ENCODE peak calls at places on chromosomes 12 and 14, in nine cellular contexts. H is cardiac fibroblast; A is esophagus muscularis mucosa; S is AG04450; X is choroid plexus epithelial cell; U is GM23338; K is epithelial cell of esophagus; W is CD4-positive, alpha-beta T cell; F is progenitor cell of endocrine pancreas. D is an unnamed sample.

GRCh38 chr12:62744551-62744950 is 190.4 kb downstream of the PPM1H start:
- DNase-seq in X (no peak), W (no peak), A (no peak), K (no peak), U (no peak), F (no peak), S (no peak), H (peak; percentile 63), D (no peak)

GRCh38 chr12:72110814-72111615 is 161.2 kb upstream of the TRHDE start:
- DNase-seq in F (no peak), K (no peak), X (no peak), U (no peak), A (no peak), W (no peak), S (no peak), H (no peak), D (no peak)

GRCh38 chr12:130764475-130765185 is 48.5 kb upstream of the RIMBP2 start:
- DNase-seq in X (peak; percentile 22), U (no peak), W (no peak), A (no peak), F (no peak), K (peak; percentile 51), H (peak; percentile 61), S (no peak), D (peak; percentile 42)

GRCh38 chr14:37598973-37599526 is 3.6 kb downstream of the TTC6 start:
- DNase-seq in K (no peak), F (no peak), S (no peak), A (no peak), X (no peak), W (no peak), U (no peak), H (no peak), D (no peak)

GRCh38 chr12:132278421-132279183 is 50.8 kb downstream of the GALNT9 start:
- DNase-seq in U (no peak), X (no peak), S (no peak), A (no peak), W (no peak), F (no peak), K (no peak), H (no peak), D (no peak)

GRCh38 chr14:91774138-91775096 is 42.5 kb upstream of the CATSPERB start:
- DNase-seq in H (no peak), S (no peak), U (no peak), F (no peak), W (no peak), X (no peak), K (no peak), A (no peak), D (no peak)

GRCh38 chr12:74794522-74794921 is 256.9 kb downstream of the ATXN7L3B start:
- DNase-seq in F (no peak), W (no peak), H (no peak), S (no peak), X (peak; percentile 46), A (no peak), U (no peak), K (peak; percentile 5), D (no peak)

GRCh38 chr12:57127710-57128518 is at the start of gene LRP1:
- DNase-seq in K (peak; percentile 84), S (no peak), U (peak; percentile 86), H (peak; percentile 86), A (peak; percentile 97), W (peak; percentile 64), F (peak; percentile 67), X (peak; percentile 86), D (peak; percentile 85)

GRCh38 chr14:92135269-92135668 is 13.5 kb downstream of the CPSF2 start:
- DNase-seq in U (peak; percentile 11), X (peak; percentile 77), K (peak; percentile 47), S (no peak), A (no peak), F (no peak), H (peak; percentile 63), W (no peak), D (peak; percentile 69)

GRCh38 chr14:44657688-44658388 is 150.8 kb upstream of the FSCB start:
- DNase-seq in U (peak; percentile 63), X (peak; percentile 1), K (peak; percentile 5), A (no peak), S (no peak), F (no peak), W (no peak), H (peak; percentile 33), D (peak; percentile 74)

GRCh38 chr12:69682136-69682755 is 16.9 kb downstream of the BEST3 start:
- DNase-seq in U (no peak), X (no peak), K (no peak), F (no peak), S (no peak), W (no peak), H (no peak), A (no peak), D (no peak)

GRCh38 chr12:51636581-51636980 is 45.5 kb downstream of the SCN8A start:
- DNase-seq in K (peak; percentile 79), A (no peak), U (no peak), W (no peak), X (no peak), S (no peak), H (peak; percentile 58), F (no peak), D (peak; percentile 41)

GRCh38 chr12:7609051-7609450 is 56.7 kb downstream of the APOBEC1 start:
- DNase-seq in U (no peak), X (no peak), H (no peak), A (no peak), F (no peak), K (no peak), S (no peak), W (no peak), D (no peak)

GRCh38 chr12:2248087-2248900 is 195.5 kb downstream of the CACNA1C start:
- DNase-seq in A (no peak), F (no peak), X (peak; percentile 61), K (no peak), S (peak; percentile 71), W (no peak), H (peak; percentile 25), U (no peak), D (no peak)

GRCh38 chr12:106118-106561 is 39.6 kb downstream of the IQSEC3 start:
- DNase-seq in H (peak; percentile 32), A (no peak), F (no peak), K (no peak), S (no peak), X (no peak), W (no peak), U (peak; percentile 77), D (no peak)
- TF ChIP-seq CTCF in H (no peak), A (no peak), F (peak; percentile 36), K (no peak), S (no peak), X (peak; percentile 6), W (no peak), U (peak; percentile 19), D (no peak)

GRCh38 chr12:107990325-107990724 is 138.8 kb upstream of the WSCD2 start:
- DNase-seq in A (peak; percentile 74), X (peak; percentile 36), H (peak; percentile 7), S (no peak), F (peak; percentile 30), W (peak; percentile 11), U (peak; percentile 91), K (peak; percentile 45), D (peak; percentile 16)
- TF ChIP-seq CTCF in A (peak; percentile 31), X (peak; percentile 56), H (no peak), S (peak; percentile 25), F (peak; percentile 79), W (peak; percentile 26), U (peak; percentile 88), K (peak; percentile 23), D (peak; percentile 27)

DNA sequence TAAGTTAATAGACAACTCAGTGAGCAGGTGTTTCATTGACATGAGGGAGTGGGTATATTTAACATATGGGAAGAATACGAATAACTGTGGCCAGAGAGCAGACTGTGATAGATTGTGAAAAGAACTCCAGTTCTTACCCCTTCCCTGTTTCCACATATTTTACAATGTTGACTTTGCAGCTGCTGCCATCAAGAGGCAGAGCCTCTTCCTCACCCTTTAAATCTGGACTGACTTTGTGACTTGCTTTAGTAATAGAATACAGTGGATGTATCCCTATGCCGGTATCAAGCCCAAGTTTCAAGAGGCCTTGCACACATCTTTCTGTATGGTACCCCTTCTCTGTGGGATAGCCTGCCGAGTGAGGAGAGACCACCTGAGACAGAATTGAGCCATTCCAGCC is 356.7 kb downstream of the ETNK1 start:
- DNase-seq in H (peak; percentile 64), U (peak; percentile 27), W (no peak), S (no peak), F (no peak), A (no peak), K (peak; percentile 58), X (peak; percentile 74), D (peak; percentile 34)
- TF ChIP-seq CTCF in H (no peak), U (peak; percentile 52), W (no peak), S (peak; percentile 16), F (no peak), A (no peak), K (peak; percentile 45), X (peak; percentile 61), D (peak; percentile 11)

GRCh38 chr12:53046655-53047220 is 3.1 kb upstream of the TNS2 start:
- DNase-seq in W (peak; percentile 24), S (peak; percentile 72), U (peak; percentile 79), H (peak; percentile 83), K (peak; percentile 59), X (peak; percentile 88), F (no peak), A (peak; percentile 98), D (peak; percentile 89)

GRCh38 chr12:53049582-53050318 is at the start of gene TNS2:
- DNase-seq in U (peak; percentile 82), F (no peak), S (no peak), X (peak; percentile 62), H (peak; percentile 67), K (peak; percentile 39), W (no peak), A (peak; percentile 96), D (peak; percentile 81)

GRCh38 chr12:53047221-53048032 is 2.4 kb upstream of the TNS2 start:
- DNase-seq in X (peak; percentile 84), F (peak; percentile 79), S (no peak), H (peak; percentile 72), W (peak; percentile 45), U (peak; percentile 86), A (peak; percentile 96), K (peak; percentile 51), D (peak; percentile 80)

GRCh38 chr12:53048780-53049401 is 974 bp upstream of the TNS2 start:
- DNase-seq in W (no peak), A (peak; percentile 95), H (peak; percentile 74), F (no peak), K (no peak), S (no peak), X (peak; percentile 79), U (peak; percentile 88), D (peak; percentile 85)

GRCh38 chr12:53048033-53048779 is 1.7 kb upstream of the TNS2 start:
- DNase-seq in A (no peak), U (peak; percentile 47), H (peak; percentile 29), X (no peak), K (peak; percentile 19), W (no peak), S (no peak), F (no peak), D (no peak)
- TF ChIP-seq CTCF in A (no peak), U (peak; percentile 42), H (no peak), X (no peak), K (peak; percentile 32), W (no peak), S (no peak), F (no peak), D (peak; percentile 0)